ENCODE peak calls at places on chromosomes 13 and 19, in four cellular contexts. C is foreskin fibroblast, U is tibial nerve, M is HFF-Myc. N is an unnamed sample.
A peak's percentile ranks its signal among the peaks of the same experiment; 100 is the strongest.

GRCh38 chr13:36344886-36345437 is 1.2 kb downstream of the SPART start:
- DNase-seq in C (no peak), U (no peak), M (no peak), N (no peak)

GRCh38 chr13:99626461-99627082 is 125.3 kb downstream of the TM9SF2 start:
- DNase-seq in C (peak; percentile 74), U (peak; percentile 12), M (peak; percentile 69), N (peak; percentile 58)

GRCh38 chr13:38944219-38944618 is 46.4 kb downstream of the STOML3 start:
- DNase-seq in C (no peak), U (no peak), M (no peak), N (no peak)

GRCh38 chr19:1811472-1811894 is 593 bp downstream of the ATP8B3 start:
- DNase-seq in C (peak; percentile 80), U (peak; percentile 25), M (no peak), N (peak; percentile 41)

GRCh38 chr13:74074723-74075122 is 59.5 kb downstream of the KLF12 start:
- DNase-seq in C (peak; percentile 75), U (no peak), M (no peak), N (peak; percentile 53)

GRCh38 chr19:38162094-38162493 is 61.9 kb downstream of the DPF1 start:
- DNase-seq in C (peak; percentile 10), U (no peak), M (no peak), N (no peak)

GRCh38 chr19:3041302-3041701 is 12.2 kb upstream of the TLE2 start:
- DNase-seq in C (no peak), U (no peak), M (no peak), N (no peak)

GRCh38 chr13:74206061-74206561 is 71.9 kb upstream of the KLF12 start:
- DNase-seq in C (peak; percentile 76), U (no peak), M (no peak), N (peak; percentile 91)

GRCh38 chr19:18384775-18385174 is 1.2 kb upstream of the GDF15 start:
- DNase-seq in C (no peak), U (no peak), M (no peak), N (no peak)

GRCh38 chr13:113452942-113453901 is at the start of gene ADPRHL1:
- DNase-seq in C (peak; percentile 60), U (no peak), M (no peak), N (no peak)

GRCh38 chr19:9967326-9967725 is 31.0 kb upstream of the OLFM2 start:
- DNase-seq in C (peak; percentile 27), U (no peak), M (no peak), N (no peak)

GRCh38 chr19:5585461-5586299 is 17.9 kb upstream of the TINCR start:
- DNase-seq in C (peak; percentile 21), U (no peak), M (no peak), N (no peak)

GRCh38 chr19:40674291-40674690 is 16.2 kb downstream of the NUMBL start:
- DNase-seq in C (peak; percentile 40), U (no peak), M (no peak), N (no peak)

GRCh38 chr19:45113628-45114027 is 20.6 kb downstream of the PPP1R37 start:
- DNase-seq in C (no peak), U (no peak), M (no peak), N (no peak)

GRCh38 chr19:34639491-34640085 is 37.4 kb downstream of the SCGB2B2 start:
- DNase-seq in C (peak; percentile 72), U (peak; percentile 27), M (peak; percentile 12), N (peak; percentile 68)

GRCh38 chr19:36489920-36490415 is 607 bp upstream of the ZNF566 start:
- DNase-seq in C (peak; percentile 96), U (no peak), M (peak; percentile 89), N (peak; percentile 93)

GRCh38 chr13:51550151-51550550 is 34.1 kb upstream of the WDFY2 start:
- DNase-seq in C (no peak), U (no peak), M (no peak), N (no peak)

GRCh38 chr13:29707876-29708543 is 112.5 kb upstream of the SLC7A1 start:
- DNase-seq in C (peak; percentile 76), U (no peak), M (peak; percentile 24), N (peak; percentile 62)

GRCh38 chr13:107211073-107211472 is 643.1 kb upstream of the ARGLU1 start:
- DNase-seq in C (peak; percentile 66), U (peak; percentile 89), M (peak; percentile 31), N (peak; percentile 76)

GRCh38 chr13:46962286-46962941 is 65.6 kb upstream of the HTR2A start:
- DNase-seq in C (peak; percentile 68), U (no peak), M (no peak), N (peak; percentile 42)

GRCh38 chr13:91144054-91144453 is 203.4 kb upstream of the MIR17HG start:
- DNase-seq in C (no peak), U (no peak), M (no peak), N (no peak)

GRCh38 chr13:73984949-73985691 is 149.1 kb downstream of the KLF12 start:
- DNase-seq in C (no peak), U (no peak), M (no peak), N (no peak)

GRCh38 chr19:11165486-11166030 is 10.0 kb upstream of the SPC24 start:
- DNase-seq in C (peak; percentile 71), U (no peak), M (no peak), N (peak; percentile 53)

GRCh38 chr19:16751701-16752100 is 32.1 kb downstream of the NWD1 start:
- DNase-seq in C (no peak), U (no peak), M (no peak), N (no peak)

GRCh38 chr13:46961719-46962118 is 64.9 kb upstream of the HTR2A start:
- DNase-seq in C (peak; percentile 84), U (no peak), M (no peak), N (peak; percentile 83)

GRCh38 chr13:34833562-34834182 is 108.4 kb upstream of the NBEA start:
- DNase-seq in C (peak; percentile 41), U (no peak), M (no peak), N (peak; percentile 20)

GRCh38 chr19:58514564-58515020 is 2.8 kb upstream of the SLC27A5 start:
- DNase-seq in C (no peak), U (no peak), M (no peak), N (no peak)
- H3K4me3 ChIP-seq in C (peak overlapping the region; percentile 1), U (peak overlapping the region; percentile 50), M (peak overlapping the region; percentile 31), N (peak overlapping the region; percentile 56)

GRCh38 chr13:92572190-92572589 is 654.4 kb upstream of the GPC6 start:
- DNase-seq in C (no peak), U (no peak), M (no peak), N (no peak)

GRCh38 chr13:92578358-92578757 is 648.2 kb upstream of the GPC6 start:
- DNase-seq in C (no peak), U (no peak), M (no peak), N (no peak)

GRCh38 chr13:92575782-92576181 is 650.8 kb upstream of the GPC6 start:
- DNase-seq in C (no peak), U (no peak), M (no peak), N (no peak)

GRCh38 chr13:92574499-92574898 is 652.1 kb upstream of the GPC6 start:
- DNase-seq in C (no peak), U (no peak), M (no peak), N (no peak)

GRCh38 chr13:92573467-92574057 is 653.0 kb upstream of the GPC6 start:
- DNase-seq in C (peak; percentile 4), U (no peak), M (no peak), N (peak; percentile 2)
- TF ChIP-seq CTCF in C (no peak), U (no peak), M (no peak), N (no peak)

DNA sequence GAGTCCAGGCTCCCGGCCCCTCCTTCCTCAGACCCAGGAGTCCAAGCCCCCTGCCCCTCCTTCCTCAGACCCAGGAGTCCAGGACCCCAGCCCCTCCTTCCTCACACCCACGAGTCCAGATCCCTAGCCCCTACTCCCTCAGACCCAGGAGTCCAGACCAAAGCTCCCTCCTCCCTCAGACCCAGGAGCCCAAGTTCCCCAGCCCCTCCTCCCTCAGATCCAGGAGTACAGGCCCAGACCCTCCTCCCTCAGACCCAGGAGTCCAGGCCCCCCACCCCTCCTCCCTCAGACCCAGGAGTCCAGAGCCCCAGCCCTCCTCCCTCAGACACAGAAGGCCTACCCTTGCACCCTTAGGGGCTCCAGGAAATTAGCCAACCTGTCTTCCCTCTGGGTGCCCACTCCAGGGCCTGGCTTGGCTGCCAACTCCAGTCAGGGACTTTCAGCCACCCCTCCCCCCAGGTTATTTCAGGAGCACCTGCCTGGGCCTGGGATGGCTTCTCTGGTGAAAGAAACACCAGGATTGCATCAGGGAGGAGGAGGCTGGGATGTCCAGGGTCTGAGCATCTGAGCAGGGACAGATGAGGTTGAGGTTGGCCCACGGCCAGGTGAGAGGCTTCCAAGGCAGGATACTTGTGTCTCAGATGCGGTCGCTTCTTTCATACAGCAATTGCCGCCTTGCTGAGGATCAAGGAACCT is at the start of gene FGF21:
- DNase-seq in C (no peak), U (no peak), M (no peak), N (no peak)
- H3K4me3 ChIP-seq in C (no peak within 1 kb of the TSS), U (no peak within 1 kb of the TSS), M (no peak within 1 kb of the TSS), N (no peak within 1 kb of the TSS)

GRCh38 chr19:7636691-7637373 is at the start of gene STXBP2:
- DNase-seq in C (peak; percentile 35), U (peak; percentile 37), M (no peak), N (no peak)
- TF ChIP-seq CTCF in C (no peak), U (no peak), M (no peak), N (no peak)

DNA sequence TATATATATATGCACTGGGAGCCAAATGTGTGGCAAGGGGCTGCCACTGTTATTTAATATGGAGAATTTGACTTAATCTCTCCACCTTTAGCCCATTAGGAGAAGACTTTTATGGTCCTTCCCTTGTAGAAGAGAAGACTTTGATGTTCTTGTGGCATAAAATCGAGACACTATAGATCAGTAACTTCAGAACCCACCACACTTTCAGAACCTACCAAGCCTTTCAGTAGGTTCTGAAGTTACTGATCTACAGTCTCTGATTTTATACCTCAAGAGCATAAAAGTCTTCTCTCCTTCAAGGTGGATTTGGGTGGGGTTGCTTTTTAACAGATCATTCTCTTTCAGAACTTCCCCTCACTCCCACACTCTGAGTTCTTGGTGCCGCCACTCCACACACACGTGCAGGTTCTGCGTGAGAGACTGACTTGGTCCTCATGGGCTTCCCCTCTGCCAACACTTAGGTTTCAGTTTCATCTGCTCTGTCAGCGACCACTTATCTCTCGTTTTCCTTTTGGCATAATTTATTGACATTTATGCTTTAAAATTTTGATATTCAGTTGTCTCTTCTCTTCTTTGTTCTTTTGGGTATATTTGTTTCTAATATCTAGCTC is 213.4 kb upstream of the PCDH17 start:
- DNase-seq in C (no peak), U (no peak), M (no peak), N (no peak)
- H3K4me3 ChIP-seq in C (no peak overlapping the region), U (no peak overlapping the region), M (no peak overlapping the region), N (no peak overlapping the region)

GRCh38 chr19:42634409-42635232 is 39.9 kb upstream of the CEACAM8 start:
- DNase-seq in C (peak; percentile 58), U (peak; percentile 22), M (no peak), N (peak; percentile 25)
- TF ChIP-seq CTCF in C (peak; percentile 90), U (peak; percentile 14), M (peak; percentile 88), N (peak; percentile 76)